ENCODE peak calls at places on chromosomes 1 and 21, in four cellular contexts. X is fibroblast of mammary gland, G is HFFc6, U is lung microvascular endothelial cell. T is an unnamed sample.

GRCh38 chr1:48794815-48795214 is 18.1 kb upstream of the BEND5 start:
- DNase-seq in U (no peak), G (no peak), X (peak), T (no peak)

GRCh38 chr1:156676820-156677615 is at the start of gene NES:
- DNase-seq in G (peak), U (peak), X (peak), T (peak)

GRCh38 chr1:43716559-43717281 is 9.4 kb downstream of the ST3GAL3 start:
- DNase-seq in G (no peak), U (no peak), X (peak), T (no peak)

GRCh38 chr21:40759061-40759460 is 87.9 kb downstream of the DSCAM start:
- DNase-seq in U (no peak), X (no peak), G (no peak), T (no peak)

GRCh38 chr1:14969006-14969405 is 184.5 kb upstream of the TMEM51 start:
- DNase-seq in G (no peak), U (no peak), X (no peak), T (no peak)

GRCh38 chr1:247104965-247105364 is 809 bp upstream of the ZNF669 start:
- DNase-seq in U (no peak), G (no peak), X (peak), T (no peak)

GRCh38 chr1:181134543-181135461 is 46.3 kb downstream of the IER5 start:
- DNase-seq in X (peak), U (peak), G (peak), T (peak)

GRCh38 chr1:115217150-115218033 is 120.7 kb downstream of the NGF start:
- DNase-seq in U (no peak), X (no peak), G (no peak), T (no peak)

GRCh38 chr21:33308586-33309490 is 15.9 kb upstream of the IFNAR1 start:
- DNase-seq in U (no peak), G (no peak), X (peak), T (no peak)

GRCh38 chr1:181179980-181180964 is 91.8 kb downstream of the IER5 start:
- DNase-seq in G (peak), X (peak), U (peak), T (no peak)

GRCh38 chr21:41643246-41643966 is 123.4 kb downstream of the RIPK4 start:
- DNase-seq in X (no peak), U (no peak), G (no peak), T (no peak)

T was measured in endothelial cell of umbilical vein.